ENCODE peak calls at places on chromosome 21, in six cellular contexts. One of them, this sample, is unnamed.

GRCh38 chr21:44836349-44836665 is 18.4 kb upstream of the SUMO3 start:
- DNase-seq in LHCN-M2: no peak
- DNase-seq in NCI-H1105 treated with DMSO at 0.1 percent for 48 hours: no peak
- DNase-seq in ureter: no peak
- DNase-seq in aorta: no peak
- DNase-seq in COLO829: no peak
- DNase-seq in this sample: no peak

GRCh38 chr21:34617753-34618339 is 2.9 kb upstream of the RCAN1 start:
- DNase-seq in LHCN-M2: no peak
- DNase-seq in NCI-H1105 treated with DMSO at 0.1 percent for 48 hours: no peak
- DNase-seq in ureter: no peak
- DNase-seq in aorta: no peak
- DNase-seq in COLO829: no peak
- DNase-seq in this sample: no peak

GRCh38 chr21:20253261-20253660 is 744.9 kb upstream of the NCAM2 start:
- DNase-seq in LHCN-M2: no peak
- DNase-seq in NCI-H1105 treated with DMSO at 0.1 percent for 48 hours: no peak
- DNase-seq in ureter: no peak
- DNase-seq in aorta: no peak
- DNase-seq in COLO829: no peak
- DNase-seq in this sample: no peak

GRCh38 chr21:42570362-42570761 is 56.7 kb downstream of the SLC37A1 start:
- DNase-seq in LHCN-M2: no peak
- DNase-seq in NCI-H1105 treated with DMSO at 0.1 percent for 48 hours: no peak
- DNase-seq in ureter: peak
- DNase-seq in aorta: peak
- DNase-seq in COLO829: no peak
- DNase-seq in this sample: no peak

GRCh38 chr21:42281196-42281680 is 34.0 kb downstream of the TFF3 start:
- DNase-seq in LHCN-M2: no peak
- DNase-seq in NCI-H1105 treated with DMSO at 0.1 percent for 48 hours: no peak
- DNase-seq in ureter: no peak
- DNase-seq in aorta: no peak
- DNase-seq in COLO829: no peak
- DNase-seq in this sample: no peak

GRCh38 chr21:41604583-41605041 is 96.7 kb upstream of the TMPRSS2 start:
- DNase-seq in LHCN-M2: no peak
- DNase-seq in NCI-H1105 treated with DMSO at 0.1 percent for 48 hours: no peak
- DNase-seq in ureter: no peak
- DNase-seq in aorta: no peak
- DNase-seq in COLO829: no peak
- DNase-seq in this sample: no peak

GRCh38 chr21:39048574-39048973 is 134.7 kb downstream of the PSMG1 start:
- DNase-seq in LHCN-M2: peak
- DNase-seq in NCI-H1105 treated with DMSO at 0.1 percent for 48 hours: no peak
- DNase-seq in ureter: no peak
- DNase-seq in aorta: no peak
- DNase-seq in COLO829: no peak
- DNase-seq in this sample: no peak

GRCh38 chr21:46116189-46116845 is 18.4 kb downstream of the COL6A2 start:
- DNase-seq in LHCN-M2: no peak
- DNase-seq in NCI-H1105 treated with DMSO at 0.1 percent for 48 hours: no peak
- DNase-seq in ureter: peak
- DNase-seq in aorta: peak
- DNase-seq in COLO829: no peak
- DNase-seq in this sample: peak

GRCh38 chr21:42962360-42963007 is 11.9 kb upstream of the PKNOX1 start:
- DNase-seq in LHCN-M2: no peak
- DNase-seq in NCI-H1105 treated with DMSO at 0.1 percent for 48 hours: no peak
- DNase-seq in ureter: no peak
- DNase-seq in aorta: no peak
- DNase-seq in COLO829: no peak
- DNase-seq in this sample: no peak

This sample was measured in osteocyte.